ENCODE peak calls at places on chromosomes 3 and 15, in four cellular contexts. I is lung, Z is AG09309, Q is heart left ventricle. D is an unnamed sample.

GRCh38 chr15:92155941-92156340 is 237.7 kb upstream of the ST8SIA2 start:
- DNase-seq in I (no peak), Z (no peak), Q (no peak), D (no peak)

GRCh38 chr3:152556731-152557254 is 278.1 kb upstream of the P2RY1 start:
- DNase-seq in I (no peak), Z (no peak), Q (peak; percentile 39), D (no peak)

GRCh38 chr15:85766007-85766831 is 28.5 kb downstream of the KLHL25 start:
- DNase-seq in I (no peak), Z (no peak), Q (no peak), D (no peak)

GRCh38 chr15:78322243-78322642 is 17.9 kb upstream of the CRABP1 start:
- DNase-seq in I (no peak), Z (no peak), Q (peak; percentile 34), D (no peak)

GRCh38 chr3:13022348-13023250 is 50.6 kb downstream of the IQSEC1 start:
- DNase-seq in I (peak; percentile 51), Z (peak; percentile 23), Q (peak; percentile 87), D (peak; percentile 51)

GRCh38 chr3:184584001-184584891 is 22.7 kb downstream of the EPHB3 start:
- DNase-seq in I (no peak), Z (no peak), Q (no peak), D (no peak)

GRCh38 chr3:4898454-4899313 is 80.6 kb upstream of the BHLHE40 start:
- DNase-seq in I (no peak), Z (no peak), Q (no peak), D (no peak)

GRCh38 chr15:39539466-39539865 is 41.4 kb upstream of the THBS1 start:
- DNase-seq in I (no peak), Z (no peak), Q (no peak), D (no peak)

GRCh38 chr15:57160823-57161560 is 215.3 kb upstream of the CGNL1 start:
- DNase-seq in I (no peak), Z (no peak), Q (no peak), D (no peak)

GRCh38 chr15:87420017-87420416 is 836.5 kb downstream of the NTRK3 start:
- DNase-seq in I (no peak), Z (no peak), Q (no peak), D (no peak)

GRCh38 chr3:123723527-123724168 is 138.8 kb upstream of the HACD2 start:
- DNase-seq in I (peak; percentile 72), Z (no peak), Q (peak; percentile 58), D (peak; percentile 70)

GRCh38 chr3:9866639-9867038 is 13.4 kb downstream of the CIDEC start:
- DNase-seq in I (peak; percentile 74), Z (no peak), Q (peak; percentile 40), D (no peak)

GRCh38 chr3:184448321-184449160 is 68.7 kb downstream of the CHRD start:
- DNase-seq in I (peak; percentile 38), Z (peak; percentile 55), Q (no peak), D (no peak)

GRCh38 chr15:91950054-91950453 is 96.5 kb downstream of the SLCO3A1 start:
- DNase-seq in I (no peak), Z (no peak), Q (no peak), D (no peak)

GRCh38 chr3:12300137-12300536 is 11.3 kb downstream of the PPARG start:
- DNase-seq in I (no peak), Z (peak; percentile 4), Q (no peak), D (no peak)

GRCh38 chr15:65423150-65423976 is 616 bp upstream of the IGDCC4 start:
- DNase-seq in I (no peak), Z (no peak), Q (no peak), D (no peak)

GRCh38 chr3:155658669-155659068 is 86.2 kb downstream of the PLCH1 start:
- DNase-seq in I (no peak), Z (no peak), Q (no peak), D (no peak)

GRCh38 chr15:76285241-76285825 is 25.9 kb downstream of the ETFA start:
- DNase-seq in I (no peak), Z (no peak), Q (no peak), D (no peak)

GRCh38 chr15:96444865-96445264 is 114.4 kb downstream of the NR2F2 start:
- DNase-seq in I (no peak), Z (no peak), Q (no peak), D (no peak)

GRCh38 chr3:46214751-46215352 is 6.7 kb upstream of the CCR1 start:
- DNase-seq in I (peak; percentile 88), Z (no peak), Q (no peak), D (no peak)

GRCh38 chr3:13891492-13892073 is 11.7 kb upstream of the WNT7A start:
- DNase-seq in I (peak; percentile 33), Z (no peak), Q (no peak), D (no peak)

GRCh38 chr15:62895905-62896316 is 146.6 kb upstream of the TPM1 start:
- DNase-seq in I (no peak), Z (no peak), Q (no peak), D (no peak)

GRCh38 chr15:72688697-72689096 is 2.7 kb downstream of the BBS4 start:
- DNase-seq in I (no peak), Z (no peak), Q (no peak), D (no peak)

GRCh38 chr3:190205739-190206138 is 85.0 kb upstream of the P3H2 start:
- DNase-seq in I (no peak), Z (peak; percentile 23), Q (no peak), D (no peak)

GRCh38 chr15:71338827-71339542 is 223.7 kb downstream of the THSD4 start:
- DNase-seq in I (no peak), Z (no peak), Q (no peak), D (no peak)

GRCh38 chr3:121958801-121959200 is 63.2 kb downstream of the ILDR1 start:
- DNase-seq in I (no peak), Z (no peak), Q (no peak), D (no peak)

GRCh38 chr3:108472011-108472591 is 38.3 kb downstream of the MYH15 start:
- DNase-seq in I (no peak), Z (peak; percentile 79), Q (no peak), D (peak; percentile 24)

GRCh38 chr3:126939347-126939735 is 43.6 kb upstream of the PLXNA1 start:
- DNase-seq in I (no peak), Z (no peak), Q (no peak), D (no peak)
- TF ChIP-seq CTCF in I (no peak), Z (no peak), Q (no peak), D (no peak)

GRCh38 chr3:51710631-51711351 is 3.9 kb downstream of the GRM2 start:
- DNase-seq in I (no peak), Z (no peak), Q (peak; percentile 15), D (no peak)
- TF ChIP-seq CTCF in I (no peak), Z (no peak), Q (no peak), D (no peak)

DNA sequence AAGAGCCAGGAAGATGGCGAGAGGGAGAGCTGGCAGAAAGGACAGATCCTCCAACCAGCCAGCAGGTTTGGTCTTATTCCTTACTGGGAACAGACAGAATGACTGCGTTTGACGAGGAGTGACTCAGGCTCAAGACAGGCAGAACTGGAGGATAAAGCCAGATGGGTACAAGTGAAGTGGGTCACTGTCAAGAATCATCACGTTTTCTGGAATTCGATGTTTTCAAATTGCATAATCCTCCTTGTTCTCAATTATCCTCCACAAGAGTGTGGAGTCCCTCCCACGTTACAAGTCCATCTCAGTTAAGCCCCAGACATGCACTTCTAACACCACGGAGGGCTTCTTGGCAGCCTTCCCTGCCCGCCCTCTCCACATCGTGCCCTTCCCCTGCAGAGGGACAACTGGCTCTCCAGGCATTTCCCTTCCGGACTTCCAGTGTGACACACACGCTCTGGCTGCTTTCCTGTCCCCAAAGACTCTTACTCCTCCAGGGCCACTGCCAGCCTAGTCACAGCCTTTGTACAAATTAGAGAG is 183.1 kb downstream of the CHST2 start:
- DNase-seq in I (peak; percentile 49), Z (peak; percentile 82), Q (peak; percentile 75), D (peak; percentile 20)
- TF ChIP-seq CTCF in I (no peak), Z (no peak), Q (no peak), D (no peak)

DNA sequence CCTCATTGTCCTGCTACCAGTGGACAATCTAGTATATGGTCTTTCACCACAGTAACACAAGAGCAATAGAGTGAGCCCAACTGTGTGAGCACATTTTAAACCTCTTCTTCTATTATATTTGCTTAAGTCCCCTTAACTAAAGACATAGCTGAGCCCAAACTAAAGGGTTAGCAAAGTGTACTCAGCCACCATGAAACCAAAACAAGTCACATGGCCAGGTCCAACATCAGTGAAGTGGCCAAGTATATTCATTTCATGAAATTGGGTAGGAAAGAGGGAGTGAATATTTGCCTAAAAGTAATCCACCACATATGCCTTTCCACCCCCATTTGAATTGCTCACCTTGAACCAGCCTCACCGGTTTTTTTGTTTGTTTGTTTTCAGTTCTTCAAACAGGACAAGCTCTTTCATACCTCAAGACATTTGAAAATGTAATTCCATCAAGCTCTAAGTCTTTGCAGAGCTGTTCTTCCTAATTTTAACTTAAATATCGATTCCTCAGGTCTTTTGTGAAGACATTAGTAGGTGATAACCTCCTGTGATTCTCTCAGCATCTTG is 327.0 kb upstream of the SEMA6D start:
- DNase-seq in I (no peak), Z (no peak), Q (no peak), D (no peak)
- TF ChIP-seq CTCF in I (no peak), Z (no peak), Q (no peak), D (no peak)